ENCODE peak calls at places on chromosomes 3 and 15, in five cellular contexts. C is suprapubic skin, H is lower leg skin, Y is Peyer's patch, D is spleen. F is an unnamed sample.

GRCh38 chr3:30628188-30628930 is 22.0 kb downstream of the TGFBR2 start:
- DNase-seq in D (no peak), H (no peak), Y (no peak), C (no peak), F (no peak)

GRCh38 chr15:52290329-52290728 is 5.3 kb downstream of the MYO5C start:
- DNase-seq in D (no peak), C (no peak), H (no peak), Y (no peak), F (no peak)

GRCh38 chr3:76554717-76555116 is 485.2 kb upstream of the ROBO2 start:
- DNase-seq in C (no peak), D (no peak), Y (no peak), H (peak), F (no peak)

GRCh38 chr3:9862391-9863235 is 17.4 kb downstream of the CIDEC start:
- DNase-seq in C (peak), D (peak), H (peak), Y (peak), F (peak)

GRCh38 chr3:77320514-77320913 is 280.6 kb downstream of the ROBO2 start:
- DNase-seq in C (no peak), Y (no peak), D (no peak), H (no peak), F (no peak)

GRCh38 chr3:66076861-66077495 is 38.3 kb upstream of the MAGI1 start:
- DNase-seq in D (no peak), C (no peak), H (no peak), Y (no peak), F (no peak)

GRCh38 chr15:68014219-68014618 is 39.9 kb upstream of the PIAS1 start:
- DNase-seq in Y (no peak), D (no peak), C (no peak), H (no peak), F (no peak)

GRCh38 chr3:147816770-147817169 is 407.6 kb downstream of the ZIC1 start:
- DNase-seq in H (peak), Y (peak), C (no peak), D (no peak), F (peak)

GRCh38 chr3:59425942-59426341 is 376.1 kb upstream of the CFAP20DC start:
- DNase-seq in H (no peak), D (no peak), Y (no peak), C (no peak), F (no peak)

GRCh38 chr15:85276921-85277320 is 103.5 kb upstream of the AKAP13 start:
- DNase-seq in Y (no peak), H (no peak), C (no peak), D (no peak), F (no peak)

GRCh38 chr15:70241031-70241430 is 143.3 kb upstream of the TLE3 start:
- DNase-seq in D (peak), H (peak), C (no peak), Y (peak), F (no peak)

GRCh38 chr3:32432711-32433530 is 41.3 kb downstream of the CMTM7 start:
- DNase-seq in D (no peak), H (peak), C (no peak), Y (peak), F (peak)

GRCh38 chr3:136604961-136605360 is 147.2 kb downstream of the STAG1 start:
- DNase-seq in D (no peak), C (no peak), H (no peak), Y (no peak), F (no peak)

GRCh38 chr3:109921509-109921908 is 584.2 kb upstream of the DPPA4 start:
- DNase-seq in H (no peak), C (no peak), D (no peak), Y (no peak), F (no peak)

GRCh38 chr15:92578096-92578835 is 77.3 kb downstream of the FAM174B start:
- DNase-seq in C (no peak), Y (peak), D (no peak), H (peak), F (no peak)

GRCh38 chr3:124878561-124879394 is 8.4 kb downstream of the ITGB5 start:
- DNase-seq in C (no peak), H (peak), Y (peak), D (no peak), F (peak)

GRCh38 chr15:36612063-36612788 is 32.8 kb downstream of the CDIN1 start:
- DNase-seq in Y (no peak), D (no peak), H (no peak), C (no peak), F (no peak)

GRCh38 chr15:90911302-90911623 is 8.2 kb downstream of the MAN2A2 start:
- DNase-seq in C (no peak), H (no peak), D (peak), Y (no peak), F (no peak)

GRCh38 chr15:83207622-83208356 is at the start of gene HDGFL3:
- DNase-seq in H (peak), Y (peak), D (peak), C (peak), F (peak)

GRCh38 chr3:30319713-30320112 is 286.7 kb upstream of the TGFBR2 start:
- DNase-seq in C (no peak), D (peak), Y (peak), H (no peak), F (peak)

GRCh38 chr3:106512846-106513245 is 644.0 kb upstream of the CBLB start:
- DNase-seq in D (no peak), C (no peak), H (no peak), Y (no peak), F (no peak)

GRCh38 chr15:68307131-68307928 is 29.8 kb downstream of the FEM1B start:
- DNase-seq in D (peak), C (no peak), Y (peak), H (peak), F (no peak)

GRCh38 chr15:62223020-62223419 is 57.9 kb upstream of the C2CD4B start:
- DNase-seq in D (no peak), Y (no peak), C (no peak), H (no peak), F (no peak)

GRCh38 chr3:117611242-117611641 is 901.7 kb downstream of the TUSC7 start:
- DNase-seq in D (no peak), H (no peak), Y (no peak), C (no peak), F (no peak)

GRCh38 chr3:45994661-45995369 is 809 bp downstream of the FYCO1 start:
- DNase-seq in C (no peak), H (no peak), D (peak), Y (peak), F (no peak)

GRCh38 chr3:45992820-45993219 is 2.8 kb downstream of the FYCO1 start:
- DNase-seq in D (no peak), Y (no peak), C (no peak), H (no peak), F (no peak)

GRCh38 chr3:45993421-45994027 is 2.1 kb downstream of the FYCO1 start:
- DNase-seq in C (no peak), Y (no peak), H (no peak), D (no peak), F (no peak)

GRCh38 chr3:45991341-45991740 is 4.3 kb downstream of the FYCO1 start:
- DNase-seq in C (no peak), Y (no peak), H (no peak), D (no peak), F (no peak)

GRCh38 chr3:45992133-45992729 is 3.4 kb downstream of the FYCO1 start:
- DNase-seq in D (no peak), C (no peak), H (no peak), Y (no peak), F (peak)
- H3K4me3 ChIP-seq in D (no peak), C (no peak), H (no peak), Y (no peak), F (no peak)

GRCh38 chr15:80695099-80695910 is at the start of gene ABHD17C:
- DNase-seq in H (peak), Y (peak), C (peak), D (peak), F (peak)
- TF ChIP-seq POLR2A in H (no peak), Y (peak), C (no peak), D (no peak), F (no peak)

DNA sequence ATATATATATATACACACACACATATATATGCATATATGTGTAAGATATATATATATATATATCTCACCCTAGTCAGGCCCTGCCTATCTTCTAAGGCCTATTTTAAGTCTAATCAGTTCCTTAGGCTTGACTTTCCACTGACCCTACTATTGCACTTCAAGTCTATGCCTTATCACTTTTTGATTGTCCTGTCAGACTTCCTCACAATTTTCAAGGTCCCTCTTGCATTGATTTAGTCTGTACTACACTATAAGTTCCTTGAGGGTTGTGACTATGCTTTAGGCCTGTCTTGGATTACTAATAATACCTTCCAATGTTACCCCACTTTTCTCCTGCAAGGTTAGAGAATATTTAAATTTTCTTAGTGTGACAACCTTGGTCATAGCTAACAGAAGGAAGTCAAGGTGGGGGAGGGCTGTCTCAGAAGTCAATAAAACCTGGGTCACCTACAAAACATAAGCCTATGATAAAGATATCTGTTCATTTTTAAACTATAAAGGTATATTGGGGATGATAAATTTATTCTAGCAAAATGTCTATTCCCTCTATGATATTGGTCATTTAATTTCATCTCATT is 97.8 kb downstream of the SUCNR1 start:
- DNase-seq in C (no peak), Y (no peak), H (no peak), D (no peak), F (no peak)
- H3K4me3 ChIP-seq in C (no peak), Y (no peak), H (no peak), D (no peak), F (no peak)

GRCh38 chr15:89090791-89091666 is 2.8 kb downstream of the ABHD2 start:
- DNase-seq in D (peak), H (peak), C (no peak), Y (peak), F (peak)
- TF ChIP-seq POLR2A in D (no peak), H (no peak), C (no peak), Y (peak), F (peak)

GRCh38 chr3:27696906-27697305 is 25.2 kb downstream of the EOMES start:
- DNase-seq in H (no peak), Y (no peak), D (no peak), C (no peak), F (no peak)

GRCh38 chr3:27695636-27696035 is 26.5 kb downstream of the EOMES start:
- DNase-seq in D (no peak), H (no peak), C (no peak), Y (no peak), F (no peak)

GRCh38 chr3:27699067-27699466 is 23.1 kb downstream of the EOMES start:
- DNase-seq in H (no peak), Y (no peak), C (no peak), D (no peak), F (no peak)
- H3K4me3 ChIP-seq in H (no peak), Y (no peak), C (no peak), D (no peak), F (no peak)

GRCh38 chr15:101277943-101278564 is 769 bp upstream of the SELENOS start:
- DNase-seq in Y (no peak), C (no peak), H (peak), D (no peak), F (no peak)

GRCh38 chr15:101276501-101277037 is 716 bp downstream of the SELENOS start:
- DNase-seq in D (no peak), Y (no peak), H (peak), C (no peak), F (no peak)

GRCh38 chr15:101275018-101275417 is 2.3 kb downstream of the SELENOS start:
- DNase-seq in C (no peak), H (no peak), Y (no peak), D (no peak), F (no peak)

GRCh38 chr15:101280007-101280406 is 2.7 kb upstream of the SELENOS start:
- DNase-seq in Y (peak), H (no peak), D (no peak), C (no peak), F (no peak)

GRCh38 chr15:101277038-101277822 is at the start of gene SELENOS:
- DNase-seq in C (peak), Y (peak), D (peak), H (peak), F (peak)
- TF ChIP-seq POLR2A in C (no peak), Y (peak), D (no peak), H (peak), F (peak)

DNA sequence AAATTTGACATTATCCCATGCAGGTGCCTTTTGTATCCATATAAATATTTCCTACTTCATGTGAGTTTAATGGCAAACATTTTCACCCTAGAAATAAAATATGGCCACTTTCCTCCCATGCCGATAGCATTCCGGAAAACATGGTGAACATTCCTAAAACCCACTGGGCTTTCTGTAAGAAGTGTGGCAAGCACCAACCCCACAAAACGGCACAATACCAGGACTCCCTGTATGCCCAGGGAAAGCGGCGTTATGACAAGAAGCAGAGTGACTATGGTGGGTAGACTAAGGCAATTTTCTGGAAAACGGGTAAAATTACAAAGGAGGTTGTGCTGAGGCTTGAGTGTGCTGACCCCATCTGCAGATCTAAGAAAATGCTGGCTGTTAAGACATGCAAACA is 7.6 kb downstream of the ANXA2 start:
- DNase-seq in H (peak), Y (no peak), C (no peak), D (no peak), F (no peak)
- H3K4me3 ChIP-seq in H (no peak), Y (no peak), C (peak), D (no peak), F (no peak)

F was measured in gastrocnemius medialis.